ENCODE peak calls at places on chromosome 9, in five cellular contexts. D is GM12878, U is K562, X is GM12892, F is H1. A is an unnamed sample.

GRCh38 chr9:94826044-94826443 is 99.5 kb downstream of the AOPEP start:
- DNase-seq in D (no peak), U (no peak), X (no peak), F (no peak), A (no peak)

GRCh38 chr9:81526587-81526986 is 162.8 kb downstream of the TLE1 start:
- DNase-seq in D (no peak), U (no peak), X (no peak), F (no peak), A (no peak)

GRCh38 chr9:128150594-128151342 is 1.5 kb downstream of the LCN2 start:
- DNase-seq in D (no peak), U (peak), X (no peak), F (no peak), A (peak)

GRCh38 chr9:130276955-130277354 is 11.4 kb downstream of the HMCN2 start:
- DNase-seq in D (no peak), U (no peak), X (no peak), F (no peak), A (no peak)

GRCh38 chr9:68747043-68747533 is 42.0 kb downstream of the PIP5K1B start:
- DNase-seq in D (no peak), U (peak), X (no peak), F (no peak), A (no peak)

GRCh38 chr9:116813029-116813295 is 125.9 kb downstream of the TRIM32 start:
- DNase-seq in D (no peak), U (no peak), X (no peak), F (no peak), A (no peak)

GRCh38 chr9:127664678-127665507 is 41.9 kb upstream of the CFAP157 start:
- DNase-seq in D (no peak), U (no peak), X (no peak), F (no peak), A (no peak)

GRCh38 chr9:129757045-129757444 is 4.2 kb upstream of the PTGES start:
- DNase-seq in D (no peak), U (no peak), X (no peak), F (no peak), A (no peak)

GRCh38 chr9:125635888-125636287 is 71.1 kb downstream of the MAPKAP1 start:
- DNase-seq in D (no peak), U (no peak), X (no peak), F (no peak), A (no peak)

GRCh38 chr9:9862412-9862811 is 750.4 kb downstream of the PTPRD start:
- DNase-seq in D (no peak), U (no peak), X (no peak), F (no peak), A (no peak)

GRCh38 chr9:135479469-135480052 is at the start of gene PPP1R26:
- DNase-seq in D (no peak), U (peak), X (no peak), F (no peak), A (no peak)

GRCh38 chr9:134175808-134176598 is 11.6 kb upstream of the RNU6ATAC start:
- DNase-seq in D (no peak), U (no peak), X (no peak), F (no peak), A (no peak)
- TF ChIP-seq POLR2A in D (no peak), U (no peak), X (no peak), F (no peak), A (no peak)

DNA sequence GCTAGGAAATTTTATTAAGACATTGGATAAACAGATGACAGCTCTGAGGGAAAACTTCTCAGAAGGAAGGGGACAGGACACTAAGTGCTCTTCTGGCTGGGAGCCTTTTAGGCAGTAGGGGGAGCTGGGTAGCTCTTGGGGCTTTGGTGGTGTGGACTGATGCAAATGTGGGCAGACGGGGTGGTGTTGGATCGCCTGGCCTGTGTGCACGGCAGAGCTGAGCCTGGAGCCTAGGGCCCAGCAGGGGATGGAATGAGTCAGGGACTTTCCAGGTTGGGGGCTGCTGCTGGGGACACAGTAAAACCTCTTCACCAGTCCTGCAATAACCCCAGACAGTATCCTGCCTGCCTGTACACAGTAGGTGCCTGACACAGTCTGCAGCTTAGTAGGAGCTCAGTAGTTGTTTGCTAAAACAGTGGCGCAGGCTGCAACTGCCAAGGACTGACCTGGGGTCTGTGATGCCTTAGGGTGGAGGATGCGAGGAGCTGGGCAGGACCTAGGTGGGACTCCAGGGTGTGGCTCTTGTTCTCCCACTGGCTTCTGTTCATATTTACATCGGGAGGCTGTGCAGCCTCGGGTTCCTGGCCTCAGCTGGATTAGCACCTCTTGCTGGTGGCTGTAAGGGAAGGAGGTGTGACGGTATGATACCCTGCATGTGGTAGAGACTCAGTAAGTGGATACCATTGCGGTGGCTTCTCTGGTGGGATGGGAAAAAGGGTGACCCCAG is 83.8 kb downstream of the DAB2IP start:
- DNase-seq in D (no peak), U (peak), X (peak), F (peak), A (peak)
- TF ChIP-seq TAF1 in D (no peak), U (no peak), X (no peak), F (no peak), A (no peak)

GRCh38 chr9:83920942-83921707 is at the start of gene KIF27:
- DNase-seq in D (peak), U (peak), X (peak), F (peak), A (peak)

GRCh38 chr9:83919111-83919510 is 2.1 kb downstream of the KIF27 start:
- DNase-seq in D (no peak), U (no peak), X (no peak), F (no peak), A (no peak)

DNA sequence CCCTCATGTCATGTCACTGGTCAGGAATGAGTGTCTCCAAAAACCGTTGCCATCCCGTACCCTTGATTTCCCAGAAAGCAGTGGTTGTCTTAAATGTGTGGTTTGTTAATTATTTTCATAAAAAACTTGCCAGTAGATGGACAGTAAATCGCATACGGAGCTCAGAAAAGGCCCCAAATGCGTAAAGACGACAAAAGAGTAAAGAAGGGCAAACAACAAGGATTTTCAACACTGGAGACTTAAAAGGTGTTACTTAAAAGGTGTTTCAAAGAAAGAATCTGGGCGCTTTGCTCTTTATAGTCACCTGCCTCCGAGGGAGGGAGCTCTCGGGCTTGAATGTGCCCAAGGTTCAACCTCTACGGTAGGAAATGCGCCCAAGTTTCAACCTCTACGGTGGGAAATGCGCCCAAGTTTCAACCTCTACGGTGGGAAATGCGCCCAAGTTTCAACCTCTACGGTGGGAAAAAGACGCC is 727 bp downstream of the KIF27 start:
- DNase-seq in D (peak), U (no peak), X (peak), F (no peak), A (peak)
- TF ChIP-seq POLR2A in D (no peak), U (peak), X (no peak), F (no peak), A (no peak)

DNA sequence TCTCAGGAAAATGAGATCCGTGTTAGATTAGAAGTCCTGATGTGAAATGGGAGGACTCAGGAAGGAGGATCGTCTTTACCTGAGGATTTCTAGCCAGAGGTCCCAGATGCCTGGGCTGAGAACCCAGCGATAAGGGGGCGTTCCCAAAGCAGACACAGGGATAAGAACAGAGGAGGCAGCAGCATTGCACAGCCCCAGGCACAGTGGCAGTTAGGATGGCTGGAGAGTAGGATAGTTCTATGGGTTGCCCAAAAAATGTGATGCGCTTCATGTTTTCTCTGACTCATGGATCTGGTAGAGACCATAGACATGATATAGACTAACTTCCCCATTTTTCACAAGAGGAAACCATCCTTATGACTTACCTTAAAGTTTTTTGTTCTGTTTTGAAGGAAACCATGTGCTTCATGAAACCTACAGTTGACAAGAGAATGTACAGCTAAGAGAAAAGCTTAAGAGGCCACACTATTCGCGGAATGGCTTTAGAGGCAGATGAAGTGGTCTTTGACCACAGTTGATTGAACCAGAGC is 37.2 kb downstream of the C9orf152 start:
- DNase-seq in D (no peak), U (no peak), X (no peak), F (no peak), A (no peak)
- TF ChIP-seq TAF1 in D (no peak), U (no peak), X (no peak), F (no peak), A (no peak)

GRCh38 chr9:6007770-6008168 is 7.7 kb downstream of the RANBP6 start:
- DNase-seq in D (no peak), U (peak), X (peak), F (no peak), A (peak)

GRCh38 chr9:6008169-6008979 is 7.0 kb downstream of the RANBP6 start:
- DNase-seq in D (peak), U (peak), X (peak), F (peak), A (peak)

GRCh38 chr9:6006968-6007769 is 8.3 kb downstream of the RANBP6 start:
- DNase-seq in D (peak), U (peak), X (peak), F (peak), A (peak)
- TF ChIP-seq POLR2A in D (peak), U (no peak), X (no peak), F (no peak), A (no peak)

DNA sequence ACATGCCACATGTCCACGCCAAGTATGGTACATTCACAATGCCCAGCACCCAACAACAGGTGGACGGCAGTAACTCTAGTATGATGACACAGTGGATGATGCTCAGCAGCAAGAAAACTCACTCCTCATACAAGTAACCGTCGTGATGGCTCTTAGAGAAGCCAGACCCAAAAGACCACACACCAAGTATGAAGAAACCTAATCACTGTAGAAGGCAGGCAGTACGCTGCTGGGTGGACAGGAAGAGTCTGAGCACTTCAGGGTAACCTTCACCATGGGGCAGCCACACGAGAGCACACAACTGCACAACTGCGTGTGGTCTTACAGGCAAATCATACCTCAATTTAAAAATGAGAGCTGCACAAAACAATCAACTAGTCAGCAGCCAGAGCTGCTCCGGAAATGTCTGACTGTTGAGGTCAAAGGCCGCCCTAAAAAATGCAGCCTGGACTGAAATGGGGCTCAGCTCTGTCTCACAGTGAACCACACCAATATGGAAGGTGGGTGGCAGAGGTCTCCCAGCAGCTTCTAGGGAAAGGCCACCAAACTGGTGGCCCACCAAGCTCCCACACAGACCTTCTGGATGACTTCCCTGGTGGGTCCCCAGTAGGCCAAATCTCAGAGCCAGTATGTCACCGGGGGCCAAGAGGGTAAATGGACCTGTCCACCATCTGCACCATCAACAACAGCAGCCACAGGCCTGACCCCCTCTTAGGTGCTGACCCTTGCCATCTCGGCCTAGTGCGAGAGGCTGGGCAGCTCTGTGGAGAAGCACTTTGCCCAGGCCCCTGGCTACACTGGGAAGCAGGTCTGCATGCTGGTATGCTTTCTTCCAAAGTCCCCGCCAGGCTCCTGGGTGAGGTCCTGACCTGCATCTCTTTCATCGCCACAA is 17.8 kb downstream of the BICD2 start:
- DNase-seq in D (no peak), U (no peak), X (no peak), F (no peak), A (no peak)
- TF ChIP-seq TAF1 in D (no peak), U (no peak), X (no peak), F (no peak), A (no peak)

A was measured in GM12891.